ENCODE peak calls at places on chromosome 20, in five cellular contexts. S, W, N, Q and Y are unnamed samples.

GRCh38 chr20:6122111-6122872 is 538 bp downstream of the FERMT1 start:
- DNase-seq in N (peak; percentile 45), W (no peak), S (peak; percentile 54), Q (peak; percentile 28), Y (no peak)

GRCh38 chr20:10247440-10247839 is 28.8 kb downstream of the SNAP25 start:
- DNase-seq in N (no peak), S (no peak), W (no peak), Q (no peak), Y (no peak)

GRCh38 chr20:63534427-63534830 is 2.7 kb downstream of the PTK6 start:
- DNase-seq in S (no peak), Q (no peak), N (no peak), W (no peak), Y (no peak)

GRCh38 chr20:10239954-10240353 is 21.3 kb downstream of the SNAP25 start:
- DNase-seq in W (no peak), N (peak; percentile 84), S (no peak), Q (peak; percentile 29), Y (peak; percentile 10)

GRCh38 chr20:11008444-11008843 is 334.6 kb upstream of the JAG1 start:
- DNase-seq in N (no peak), S (no peak), Q (no peak), W (no peak), Y (no peak)

GRCh38 chr20:51022803-51023616 is at the start of gene KCNG1:
- DNase-seq in S (peak; percentile 72), W (no peak), N (peak; percentile 73), Q (peak; percentile 57), Y (no peak)

GRCh38 chr20:6806291-6806690 is 38.8 kb downstream of the BMP2 start:
- DNase-seq in W (no peak), N (no peak), Q (no peak), S (no peak), Y (no peak)

GRCh38 chr20:31849306-31849930 is 4.0 kb upstream of the FOXS1 start:
- DNase-seq in W (no peak), Q (no peak), N (no peak), S (no peak), Y (no peak)

GRCh38 chr20:3887870-3888614 is 1.1 kb upstream of the PANK2 start:
- DNase-seq in N (peak; percentile 42), S (peak; percentile 54), W (no peak), Q (no peak), Y (no peak)

GRCh38 chr20:16209826-16210365 is 363.4 kb downstream of the KIF16B start:
- DNase-seq in N (no peak), S (no peak), Q (no peak), W (no peak), Y (no peak)

GRCh38 chr20:6381887-6382286 is 259.1 kb upstream of the FERMT1 start:
- DNase-seq in W (no peak), N (peak; percentile 11), Q (peak; percentile 4), S (no peak), Y (no peak)

GRCh38 chr20:4369798-4370124 is 351.9 kb upstream of the PRND start:
- DNase-seq in S (peak; percentile 88), Q (peak; percentile 35), N (no peak), W (no peak), Y (no peak)

GRCh38 chr20:46131396-46131795 is 13.3 kb downstream of the CD40 start:
- DNase-seq in Q (peak; percentile 27), S (no peak), N (no peak), W (no peak), Y (no peak)

GRCh38 chr20:46128310-46129151 is 10.4 kb downstream of the CD40 start:
- DNase-seq in Q (peak; percentile 30), S (peak; percentile 42), W (no peak), N (peak; percentile 29), Y (peak; percentile 47)

GRCh38 chr20:46129955-46130481 is 11.9 kb downstream of the CD40 start:
- DNase-seq in W (no peak), S (no peak), Q (no peak), N (no peak), Y (no peak)

GRCh38 chr20:46132705-46133120 is 14.6 kb downstream of the CD40 start:
- DNase-seq in Q (peak; percentile 77), W (peak; percentile 46), S (peak; percentile 76), N (peak; percentile 61), Y (peak; percentile 79)

GRCh38 chr20:46130534-46130933 is 12.4 kb downstream of the CD40 start:
- DNase-seq in N (no peak), Q (no peak), S (no peak), W (no peak), Y (no peak)
- TF ChIP-seq POLR2A in N (no peak), Q (no peak), S (no peak), W (no peak), Y (no peak)

GRCh38 chr20:33686984-33687366 is 790 bp upstream of the E2F1 start:
- DNase-seq in S (peak; percentile 31), W (no peak), Q (no peak), N (no peak), Y (no peak)

GRCh38 chr20:33687370-33687915 is 1.3 kb upstream of the E2F1 start:
- DNase-seq in Q (peak; percentile 14), W (no peak), N (no peak), S (peak; percentile 97), Y (no peak)

GRCh38 chr20:33684533-33685327 is 1.5 kb downstream of the E2F1 start:
- DNase-seq in Q (peak; percentile 49), W (no peak), N (no peak), S (peak; percentile 33), Y (no peak)

GRCh38 chr20:33685328-33686007 is 717 bp downstream of the E2F1 start:
- DNase-seq in S (peak; percentile 88), Q (peak; percentile 13), W (no peak), N (peak; percentile 48), Y (no peak)

GRCh38 chr20:33686008-33686983 is at the start of gene E2F1:
- DNase-seq in W (peak; percentile 91), Q (peak; percentile 95), N (peak; percentile 93), S (peak; percentile 98), Y (peak; percentile 98)
- TF ChIP-seq POLR2A in W (peak; percentile 48), Q (no peak), N (no peak), S (peak; percentile 66), Y (peak; percentile 46)

GRCh38 chr20:56360133-56360898 is 1.5 kb downstream of the FAM210B start:
- DNase-seq in S (no peak), W (no peak), Q (no peak), N (no peak), Y (no peak)

GRCh38 chr20:56360899-56361199 is 2.1 kb downstream of the FAM210B start:
- DNase-seq in Q (no peak), N (no peak), S (no peak), W (no peak), Y (no peak)

GRCh38 chr20:56358070-56358469 is 704 bp upstream of the FAM210B start:
- DNase-seq in Q (no peak), N (peak; percentile 43), W (no peak), S (no peak), Y (no peak)

GRCh38 chr20:56359212-56360132 is 698 bp downstream of the FAM210B start:
- DNase-seq in W (no peak), S (peak; percentile 36), N (peak; percentile 48), Q (peak; percentile 76), Y (peak; percentile 73)

DNA sequence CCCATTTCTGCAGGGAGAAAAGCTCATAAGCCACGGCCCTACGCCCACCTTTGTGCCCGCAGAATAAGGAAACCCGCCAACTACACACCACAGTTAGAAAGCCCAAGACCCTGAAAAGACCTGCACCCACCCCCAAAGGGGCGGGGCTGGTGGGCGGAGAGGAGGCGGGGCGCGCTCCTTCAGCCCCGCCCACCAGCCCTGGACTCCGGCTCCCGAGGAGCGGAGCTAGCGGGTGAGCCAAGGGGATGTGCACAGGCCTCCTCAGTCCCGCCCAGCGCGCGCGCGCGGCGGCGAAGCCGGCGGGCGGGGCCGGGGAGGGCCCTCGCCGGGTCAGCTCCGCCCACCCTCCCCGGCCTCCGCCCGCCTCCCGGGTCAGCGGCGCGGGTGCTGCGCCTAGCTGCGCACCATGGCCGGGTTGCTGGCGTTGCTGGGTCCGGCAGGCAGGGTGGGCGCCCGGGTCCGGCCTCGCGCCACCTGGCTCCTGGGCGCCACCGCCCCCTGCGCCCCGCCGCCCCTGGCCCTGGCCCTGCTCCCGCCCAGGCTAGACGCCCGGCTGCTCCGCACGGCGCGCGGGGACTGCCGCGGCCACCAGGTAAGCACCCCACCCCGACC is at the start of gene FAM210B:
- DNase-seq in Q (peak; percentile 81), W (peak; percentile 76), S (peak; percentile 90), N (peak; percentile 86), Y (peak; percentile 97)
- TF ChIP-seq POLR2A in Q (no peak), W (peak; percentile 72), S (peak; percentile 48), N (peak; percentile 65), Y (peak; percentile 68)

DNA sequence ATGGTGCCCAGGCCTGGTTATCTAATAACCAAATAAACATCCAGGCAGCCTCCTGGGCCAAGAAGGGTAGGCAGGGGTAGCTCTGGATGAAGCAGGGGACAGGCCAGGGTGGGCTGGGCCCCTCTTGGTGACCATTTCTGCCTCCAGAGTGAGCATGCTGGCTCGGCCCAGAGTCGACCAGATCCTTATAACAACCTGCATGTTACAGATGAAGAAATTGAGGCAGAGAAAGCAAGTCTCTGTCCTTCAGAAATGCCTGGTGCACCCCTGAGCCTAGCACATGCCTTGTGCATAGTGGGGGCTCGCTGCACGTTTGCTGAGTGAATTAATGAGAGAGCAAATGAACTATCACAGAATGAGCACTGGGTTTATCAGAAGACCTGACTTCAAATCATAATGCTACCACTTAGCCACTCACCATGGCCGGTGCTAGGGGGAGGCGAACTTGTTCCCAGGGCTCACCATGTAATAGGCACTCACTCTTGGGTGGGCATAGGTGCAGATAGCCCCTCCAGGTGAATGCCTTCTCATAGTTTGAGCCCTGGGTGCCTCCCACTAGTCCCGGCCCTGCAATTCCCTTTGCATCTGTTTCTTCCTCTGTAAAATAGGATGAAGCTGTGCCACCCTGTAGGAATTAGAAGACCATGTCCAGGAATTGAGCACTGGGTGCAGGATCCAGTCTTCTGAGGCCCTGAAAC is 3.8 kb upstream of the APCDD1L start:
- DNase-seq in W (no peak), S (no peak), N (no peak), Q (no peak), Y (no peak)
- TF ChIP-seq POLR2A in W (no peak), S (no peak), N (no peak), Q (no peak), Y (no peak)

DNA sequence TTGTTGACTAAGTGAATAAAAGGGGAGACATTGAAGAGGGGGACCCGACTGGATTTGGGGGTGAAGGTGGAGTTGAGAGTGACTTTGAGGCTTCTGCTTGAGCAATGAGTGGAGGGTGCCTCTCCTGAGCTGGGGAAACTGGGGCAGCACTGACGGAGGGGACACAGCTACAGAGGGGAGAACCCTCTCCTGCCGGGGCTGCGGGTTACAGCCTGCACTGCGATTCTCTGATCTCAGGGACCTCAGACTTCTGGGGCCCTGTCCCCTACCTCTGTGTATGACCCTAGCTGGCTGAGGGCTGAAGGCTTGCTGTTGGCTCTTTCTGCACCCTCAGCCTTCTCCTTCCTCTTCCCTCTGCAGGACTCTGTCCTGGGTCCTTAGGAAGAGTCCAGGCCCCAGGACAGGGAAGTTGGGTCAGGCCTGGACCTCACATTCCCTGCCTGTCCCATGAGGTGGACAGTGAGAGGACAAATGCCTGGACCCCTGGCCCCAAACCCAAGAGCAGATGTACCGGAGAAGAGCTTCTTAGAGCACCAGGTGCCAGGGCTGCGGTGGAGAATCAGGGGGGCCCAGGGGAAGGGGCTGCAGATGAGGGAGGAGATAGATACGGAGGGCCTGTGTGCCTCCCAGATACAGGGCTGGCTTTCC is 13.7 kb upstream of the FAM110A start:
- DNase-seq in Q (no peak), W (no peak), S (no peak), N (no peak), Y (no peak)
- TF ChIP-seq POLR2A in Q (no peak), W (no peak), S (no peak), N (no peak), Y (no peak)